ENCODE peak calls at places on chromosomes 3 and 15, in five cellular contexts. T is A673, M is neural progenitor cell, B is H4, I is skeletal muscle cell. L is an unnamed sample.

GRCh38 chr3:156602424-156602823 is 47.5 kb upstream of the SSR3 start:
- DNase-seq in B (no peak), M (no peak), T (no peak), I (no peak), L (no peak)

GRCh38 chr3:12993022-12993622 is 80.1 kb downstream of the IQSEC1 start:
- DNase-seq in B (no peak), I (no peak), M (peak; percentile 91), T (no peak), L (no peak)

GRCh38 chr15:87959658-87960057 is 296.9 kb downstream of the NTRK3 start:
- DNase-seq in T (no peak), I (no peak), M (no peak), B (no peak), L (no peak)

GRCh38 chr3:172044833-172045585 is 5.6 kb downstream of the FNDC3B start:
- DNase-seq in M (no peak), I (no peak), B (no peak), T (no peak), L (no peak)

GRCh38 chr3:164940737-164941136 is 137.6 kb downstream of the SI start:
- DNase-seq in B (no peak), T (no peak), M (no peak), I (no peak), L (no peak)

GRCh38 chr3:194879991-194880939 is 194.6 kb downstream of the FAM43A start:
- DNase-seq in I (peak; percentile 14), T (peak; percentile 86), B (peak; percentile 47), M (no peak), L (no peak)

GRCh38 chr3:184741798-184742675 is 30.2 kb upstream of the MAGEF1 start:
- DNase-seq in M (peak; percentile 34), T (no peak), I (no peak), B (no peak), L (no peak)

GRCh38 chr3:100252006-100252405 is 8.8 kb upstream of the TBC1D23 start:
- DNase-seq in I (no peak), T (no peak), B (no peak), M (no peak), L (no peak)

GRCh38 chr15:33654859-33655258 is 313.4 kb upstream of the CHRM5 start:
- DNase-seq in T (no peak), M (peak; percentile 16), I (no peak), B (peak; percentile 57), L (peak; percentile 6)

GRCh38 chr15:84864429-84864795 is 20.1 kb upstream of the SLC28A1 start:
- DNase-seq in M (no peak), B (no peak), T (no peak), I (no peak), L (no peak)

GRCh38 chr15:101497017-101497416 is 7.5 kb upstream of the PCSK6 start:
- DNase-seq in I (no peak), M (no peak), B (no peak), T (no peak), L (no peak)